ENCODE peak calls at places on chromosomes 6 and 20, in nine cellular contexts. One of them, this sample, is unnamed.

GRCh38 chr20:49540232-49540620 is 27.7 kb downstream of the PTGIS start:
- DNase-seq in NT2/D1: no peak
- DNase-seq in A549: no peak
- DNase-seq in suprapubic skin: no peak
- DNase-seq in fibroblast of mammary gland: no peak
- DNase-seq in fibroblast of villous mesenchyme: no peak
- DNase-seq in cardiac muscle cell: no peak
- DNase-seq in mammary epithelial cell: no peak
- DNase-seq in CD8-positive, alpha-beta T cell: no peak
- DNase-seq in this sample: no peak

GRCh38 chr6:131061041-131061770 is 1.8 kb downstream of the EPB41L2 start:
- DNase-seq in CD8-positive, alpha-beta T cell: no peak
- DNase-seq in NT2/D1: no peak
- DNase-seq in suprapubic skin: no peak
- DNase-seq in fibroblast of mammary gland: peak
- DNase-seq in A549: peak
- DNase-seq in fibroblast of villous mesenchyme: peak
- DNase-seq in mammary epithelial cell: no peak
- DNase-seq in cardiac muscle cell: peak
- DNase-seq in this sample: no peak

GRCh38 chr6:149904661-149905370 is 6.9 kb upstream of the RAET1E start:
- DNase-seq in fibroblast of mammary gland: no peak
- DNase-seq in NT2/D1: no peak
- DNase-seq in cardiac muscle cell: no peak
- DNase-seq in A549: no peak
- DNase-seq in CD8-positive, alpha-beta T cell: no peak
- DNase-seq in suprapubic skin: no peak
- DNase-seq in fibroblast of villous mesenchyme: no peak
- DNase-seq in mammary epithelial cell: no peak
- DNase-seq in this sample: no peak

GRCh38 chr6:18031680-18032256 is 44.3 kb upstream of the KIF13A start:
- DNase-seq in NT2/D1: no peak
- DNase-seq in A549: no peak
- DNase-seq in fibroblast of mammary gland: no peak
- DNase-seq in suprapubic skin: no peak
- DNase-seq in CD8-positive, alpha-beta T cell: no peak
- DNase-seq in cardiac muscle cell: no peak
- DNase-seq in mammary epithelial cell: no peak
- DNase-seq in fibroblast of villous mesenchyme: no peak
- DNase-seq in this sample: no peak

GRCh38 chr6:18235524-18235923 is 28.8 kb downstream of the DEK start:
- DNase-seq in cardiac muscle cell: no peak
- DNase-seq in NT2/D1: no peak
- DNase-seq in fibroblast of mammary gland: no peak
- DNase-seq in suprapubic skin: no peak
- DNase-seq in fibroblast of villous mesenchyme: no peak
- DNase-seq in mammary epithelial cell: no peak
- DNase-seq in A549: no peak
- DNase-seq in CD8-positive, alpha-beta T cell: no peak
- DNase-seq in this sample: no peak

GRCh38 chr20:38875170-38875993 is 50.8 kb upstream of the FAM83D start:
- DNase-seq in mammary epithelial cell: no peak
- DNase-seq in fibroblast of mammary gland: no peak
- DNase-seq in suprapubic skin: no peak
- DNase-seq in NT2/D1: no peak
- DNase-seq in A549: no peak
- DNase-seq in cardiac muscle cell: no peak
- DNase-seq in fibroblast of villous mesenchyme: no peak
- DNase-seq in CD8-positive, alpha-beta T cell: peak
- DNase-seq in this sample: no peak

GRCh38 chr20:34525709-34526416 is 9.6 kb downstream of the DYNLRB1 start:
- DNase-seq in cardiac muscle cell: no peak
- DNase-seq in A549: peak
- DNase-seq in mammary epithelial cell: peak
- DNase-seq in CD8-positive, alpha-beta T cell: no peak
- DNase-seq in suprapubic skin: peak
- DNase-seq in NT2/D1: no peak
- DNase-seq in fibroblast of villous mesenchyme: peak
- DNase-seq in fibroblast of mammary gland: peak
- DNase-seq in this sample: peak

GRCh38 chr20:49882171-49882970 is 33.0 kb downstream of the SPATA2 start:
- DNase-seq in fibroblast of villous mesenchyme: no peak
- DNase-seq in mammary epithelial cell: no peak
- DNase-seq in NT2/D1: no peak
- DNase-seq in A549: no peak
- DNase-seq in suprapubic skin: peak
- DNase-seq in cardiac muscle cell: no peak
- DNase-seq in fibroblast of mammary gland: no peak
- DNase-seq in CD8-positive, alpha-beta T cell: no peak
- DNase-seq in this sample: no peak

GRCh38 chr6:37169458-37170272 is at the start of gene PIM1:
- DNase-seq in mammary epithelial cell: peak
- DNase-seq in fibroblast of villous mesenchyme: peak
- DNase-seq in A549: peak
- DNase-seq in NT2/D1: peak
- DNase-seq in fibroblast of mammary gland: peak
- DNase-seq in CD8-positive, alpha-beta T cell: peak
- DNase-seq in cardiac muscle cell: peak
- DNase-seq in suprapubic skin: peak
- DNase-seq in this sample: peak

GRCh38 chr6:73200247-73200646 is 25.0 kb downstream of the KHDC1L start:
- DNase-seq in mammary epithelial cell: no peak
- DNase-seq in fibroblast of mammary gland: no peak
- DNase-seq in A549: no peak
- DNase-seq in NT2/D1: no peak
- DNase-seq in cardiac muscle cell: no peak
- DNase-seq in suprapubic skin: no peak
- DNase-seq in CD8-positive, alpha-beta T cell: no peak
- DNase-seq in fibroblast of villous mesenchyme: no peak
- DNase-seq in this sample: no peak

GRCh38 chr20:10524034-10524476 is 89.0 kb downstream of the SLX4IP start:
- DNase-seq in fibroblast of villous mesenchyme: peak
- DNase-seq in mammary epithelial cell: no peak
- DNase-seq in CD8-positive, alpha-beta T cell: no peak
- DNase-seq in suprapubic skin: peak
- DNase-seq in A549: no peak
- DNase-seq in fibroblast of mammary gland: peak
- DNase-seq in NT2/D1: peak
- DNase-seq in cardiac muscle cell: peak
- DNase-seq in this sample: no peak

GRCh38 chr6:42359021-42359420 is 92.7 kb downstream of the TRERF1 start:
- DNase-seq in A549: no peak
- DNase-seq in fibroblast of villous mesenchyme: no peak
- DNase-seq in cardiac muscle cell: no peak
- DNase-seq in fibroblast of mammary gland: no peak
- DNase-seq in CD8-positive, alpha-beta T cell: no peak
- DNase-seq in NT2/D1: no peak
- DNase-seq in suprapubic skin: no peak
- DNase-seq in mammary epithelial cell: no peak
- DNase-seq in this sample: no peak

GRCh38 chr20:62347151-62347404 is 20.0 kb downstream of the LAMA5 start:
- DNase-seq in fibroblast of mammary gland: no peak
- DNase-seq in suprapubic skin: no peak
- DNase-seq in NT2/D1: no peak
- DNase-seq in cardiac muscle cell: no peak
- DNase-seq in CD8-positive, alpha-beta T cell: no peak
- DNase-seq in fibroblast of villous mesenchyme: no peak
- DNase-seq in A549: no peak
- DNase-seq in mammary epithelial cell: no peak
- DNase-seq in this sample: no peak
- H3K4me3 ChIP-seq in fibroblast of mammary gland: no peak
- H3K4me3 ChIP-seq in suprapubic skin: no peak
- H3K4me3 ChIP-seq in NT2/D1: no peak
- H3K4me3 ChIP-seq in cardiac muscle cell: no peak
- H3K4me3 ChIP-seq in CD8-positive, alpha-beta T cell: no peak
- H3K4me3 ChIP-seq in fibroblast of villous mesenchyme: no peak
- H3K4me3 ChIP-seq in A549: no peak
- H3K4me3 ChIP-seq in mammary epithelial cell: no peak
- H3K4me3 ChIP-seq in this sample: no peak

GRCh38 chr6:111720931-111721496 is 115.3 kb upstream of the TRAF3IP2 start:
- DNase-seq in CD8-positive, alpha-beta T cell: no peak
- DNase-seq in cardiac muscle cell: no peak
- DNase-seq in mammary epithelial cell: no peak
- DNase-seq in NT2/D1: no peak
- DNase-seq in A549: no peak
- DNase-seq in suprapubic skin: no peak
- DNase-seq in fibroblast of villous mesenchyme: no peak
- DNase-seq in fibroblast of mammary gland: no peak
- DNase-seq in this sample: no peak

GRCh38 chr6:111716325-111716724 is 110.6 kb upstream of the TRAF3IP2 start:
- DNase-seq in mammary epithelial cell: no peak
- DNase-seq in CD8-positive, alpha-beta T cell: no peak
- DNase-seq in suprapubic skin: no peak
- DNase-seq in fibroblast of mammary gland: no peak
- DNase-seq in cardiac muscle cell: no peak
- DNase-seq in NT2/D1: no peak
- DNase-seq in A549: no peak
- DNase-seq in fibroblast of villous mesenchyme: no peak
- DNase-seq in this sample: no peak

GRCh38 chr6:111718990-111719389 is 113.3 kb upstream of the TRAF3IP2 start:
- DNase-seq in fibroblast of mammary gland: peak
- DNase-seq in A549: no peak
- DNase-seq in suprapubic skin: no peak
- DNase-seq in mammary epithelial cell: no peak
- DNase-seq in NT2/D1: no peak
- DNase-seq in fibroblast of villous mesenchyme: no peak
- DNase-seq in CD8-positive, alpha-beta T cell: no peak
- DNase-seq in cardiac muscle cell: no peak
- DNase-seq in this sample: no peak

GRCh38 chr6:111717621-111718020 is 111.9 kb upstream of the TRAF3IP2 start:
- DNase-seq in CD8-positive, alpha-beta T cell: no peak
- DNase-seq in A549: no peak
- DNase-seq in fibroblast of villous mesenchyme: no peak
- DNase-seq in suprapubic skin: no peak
- DNase-seq in mammary epithelial cell: no peak
- DNase-seq in NT2/D1: no peak
- DNase-seq in fibroblast of mammary gland: no peak
- DNase-seq in cardiac muscle cell: no peak
- DNase-seq in this sample: no peak

DNA sequence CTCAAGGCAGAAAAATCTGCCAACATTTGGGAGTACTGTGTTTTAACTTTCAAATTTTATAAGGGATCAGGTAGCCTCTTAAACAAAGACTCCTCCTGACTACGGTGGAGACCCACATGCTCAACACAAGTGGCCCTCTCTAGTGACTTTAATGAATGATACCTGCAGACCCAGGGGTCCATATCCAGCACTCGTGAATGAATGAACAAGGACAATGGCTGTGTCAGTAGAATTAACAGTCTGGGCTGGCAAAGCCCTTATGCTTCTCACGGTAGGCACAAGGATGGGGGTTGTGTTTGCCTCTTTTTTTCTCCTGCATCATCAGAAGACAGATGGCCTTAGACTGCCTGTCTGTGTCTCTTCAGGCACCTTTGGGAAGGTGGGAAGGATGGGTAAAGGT is 112.6 kb upstream of the TRAF3IP2 start:
- DNase-seq in NT2/D1: no peak
- DNase-seq in suprapubic skin: no peak
- DNase-seq in A549: no peak
- DNase-seq in cardiac muscle cell: no peak
- DNase-seq in fibroblast of villous mesenchyme: no peak
- DNase-seq in fibroblast of mammary gland: no peak
- DNase-seq in mammary epithelial cell: no peak
- DNase-seq in CD8-positive, alpha-beta T cell: no peak
- DNase-seq in this sample: no peak
- H3K4me3 ChIP-seq in NT2/D1: no peak
- H3K4me3 ChIP-seq in suprapubic skin: no peak
- H3K4me3 ChIP-seq in A549: no peak
- H3K4me3 ChIP-seq in cardiac muscle cell: no peak
- H3K4me3 ChIP-seq in fibroblast of villous mesenchyme: no peak
- H3K4me3 ChIP-seq in fibroblast of mammary gland: no peak
- H3K4me3 ChIP-seq in mammary epithelial cell: no peak
- H3K4me3 ChIP-seq in CD8-positive, alpha-beta T cell: no peak
- H3K4me3 ChIP-seq in this sample: no peak

GRCh38 chr6:128759901-128760300 is 123.0 kb upstream of the LAMA2 start:
- DNase-seq in NT2/D1: no peak
- DNase-seq in mammary epithelial cell: no peak
- DNase-seq in fibroblast of mammary gland: no peak
- DNase-seq in fibroblast of villous mesenchyme: no peak
- DNase-seq in CD8-positive, alpha-beta T cell: no peak
- DNase-seq in A549: no peak
- DNase-seq in cardiac muscle cell: no peak
- DNase-seq in suprapubic skin: no peak
- DNase-seq in this sample: no peak

GRCh38 chr6:128757961-128758360 is 125.0 kb upstream of the LAMA2 start:
- DNase-seq in fibroblast of mammary gland: no peak
- DNase-seq in fibroblast of villous mesenchyme: no peak
- DNase-seq in cardiac muscle cell: no peak
- DNase-seq in mammary epithelial cell: peak
- DNase-seq in NT2/D1: no peak
- DNase-seq in suprapubic skin: no peak
- DNase-seq in A549: no peak
- DNase-seq in CD8-positive, alpha-beta T cell: no peak
- DNase-seq in this sample: no peak

GRCh38 chr6:128763599-128764300 is 119.2 kb upstream of the LAMA2 start:
- DNase-seq in fibroblast of mammary gland: no peak
- DNase-seq in NT2/D1: no peak
- DNase-seq in A549: no peak
- DNase-seq in CD8-positive, alpha-beta T cell: no peak
- DNase-seq in suprapubic skin: no peak
- DNase-seq in mammary epithelial cell: peak
- DNase-seq in cardiac muscle cell: no peak
- DNase-seq in fibroblast of villous mesenchyme: no peak
- DNase-seq in this sample: no peak

GRCh38 chr6:128754658-128755256 is 128.2 kb upstream of the LAMA2 start:
- DNase-seq in A549: no peak
- DNase-seq in NT2/D1: no peak
- DNase-seq in mammary epithelial cell: no peak
- DNase-seq in fibroblast of villous mesenchyme: no peak
- DNase-seq in cardiac muscle cell: no peak
- DNase-seq in suprapubic skin: no peak
- DNase-seq in CD8-positive, alpha-beta T cell: no peak
- DNase-seq in fibroblast of mammary gland: no peak
- DNase-seq in this sample: no peak

GRCh38 chr6:128759447-128759846 is 123.5 kb upstream of the LAMA2 start:
- DNase-seq in mammary epithelial cell: no peak
- DNase-seq in NT2/D1: no peak
- DNase-seq in suprapubic skin: no peak
- DNase-seq in cardiac muscle cell: no peak
- DNase-seq in A549: no peak
- DNase-seq in fibroblast of villous mesenchyme: no peak
- DNase-seq in fibroblast of mammary gland: no peak
- DNase-seq in CD8-positive, alpha-beta T cell: no peak
- DNase-seq in this sample: no peak
- H3K4me3 ChIP-seq in mammary epithelial cell: no peak
- H3K4me3 ChIP-seq in NT2/D1: no peak
- H3K4me3 ChIP-seq in suprapubic skin: no peak
- H3K4me3 ChIP-seq in cardiac muscle cell: no peak
- H3K4me3 ChIP-seq in A549: no peak
- H3K4me3 ChIP-seq in fibroblast of villous mesenchyme: no peak
- H3K4me3 ChIP-seq in fibroblast of mammary gland: no peak
- H3K4me3 ChIP-seq in CD8-positive, alpha-beta T cell: no peak
- H3K4me3 ChIP-seq in this sample: no peak

DNA sequence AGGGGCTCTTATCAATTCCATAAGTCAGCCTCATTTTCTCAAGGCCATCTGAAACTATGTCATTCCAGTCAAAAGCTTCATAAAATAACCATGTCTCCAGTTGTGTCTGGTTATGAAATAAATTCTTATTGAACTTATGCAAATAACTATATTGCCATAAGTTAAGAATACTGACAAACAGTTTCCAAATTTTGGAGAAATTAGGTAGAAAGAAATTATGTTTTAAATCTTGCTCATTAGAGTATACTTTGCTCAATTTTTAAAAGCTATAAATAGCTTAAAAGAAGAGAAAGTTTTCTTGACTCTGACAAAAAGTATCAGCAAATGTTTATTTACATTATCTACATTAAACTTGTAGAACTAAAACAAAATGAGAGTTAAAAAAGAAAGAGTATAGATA is 63.0 kb upstream of the MRAP2 start:
- DNase-seq in A549: no peak
- DNase-seq in NT2/D1: no peak
- DNase-seq in mammary epithelial cell: no peak
- DNase-seq in CD8-positive, alpha-beta T cell: no peak
- DNase-seq in suprapubic skin: no peak
- DNase-seq in cardiac muscle cell: no peak
- DNase-seq in fibroblast of villous mesenchyme: no peak
- DNase-seq in fibroblast of mammary gland: no peak
- DNase-seq in this sample: no peak
- H3K4me3 ChIP-seq in A549: no peak
- H3K4me3 ChIP-seq in NT2/D1: no peak
- H3K4me3 ChIP-seq in mammary epithelial cell: no peak
- H3K4me3 ChIP-seq in CD8-positive, alpha-beta T cell: no peak
- H3K4me3 ChIP-seq in suprapubic skin: no peak
- H3K4me3 ChIP-seq in cardiac muscle cell: no peak
- H3K4me3 ChIP-seq in fibroblast of villous mesenchyme: no peak
- H3K4me3 ChIP-seq in fibroblast of mammary gland: no peak
- H3K4me3 ChIP-seq in this sample: no peak